ENCODE peak calls at places on chromosome 18, in five cellular contexts. One of them, this sample, is unnamed.

GRCh38 chr18:35248429-35248828 is 7.6 kb downstream of the ZNF397 start:
- DNase-seq in cardiac muscle cell: no peak
- DNase-seq in activated CD8-positive, alpha-beta T cell treated with anti-CD3 and anti-CD28 coated beads for 36 hours: no peak
- DNase-seq in mucosa of descending colon: no peak
- DNase-seq in astrocyte of the cerebellum: no peak
- DNase-seq in this sample: no peak

GRCh38 chr18:23837591-23837990 is 148.3 kb downstream of the LAMA3 start:
- DNase-seq in cardiac muscle cell: no peak
- DNase-seq in activated CD8-positive, alpha-beta T cell treated with anti-CD3 and anti-CD28 coated beads for 36 hours: no peak
- DNase-seq in astrocyte of the cerebellum: peak
- DNase-seq in mucosa of descending colon: no peak
- DNase-seq in this sample: no peak

GRCh38 chr18:75137346-75137877 is 71.5 kb downstream of the PTGR3 start:
- DNase-seq in activated CD8-positive, alpha-beta T cell treated with anti-CD3 and anti-CD28 coated beads for 36 hours: no peak
- DNase-seq in mucosa of descending colon: no peak
- DNase-seq in cardiac muscle cell: no peak
- DNase-seq in astrocyte of the cerebellum: no peak
- DNase-seq in this sample: no peak

GRCh38 chr18:42155024-42155423 is 200.0 kb downstream of the PIK3C3 start:
- DNase-seq in mucosa of descending colon: no peak
- DNase-seq in cardiac muscle cell: peak
- DNase-seq in activated CD8-positive, alpha-beta T cell treated with anti-CD3 and anti-CD28 coated beads for 36 hours: no peak
- DNase-seq in astrocyte of the cerebellum: no peak
- DNase-seq in this sample: no peak

GRCh38 chr18:35746826-35747339 is 165.3 kb downstream of the GALNT1 start:
- DNase-seq in cardiac muscle cell: no peak
- DNase-seq in mucosa of descending colon: no peak
- DNase-seq in activated CD8-positive, alpha-beta T cell treated with anti-CD3 and anti-CD28 coated beads for 36 hours: no peak
- DNase-seq in astrocyte of the cerebellum: no peak
- DNase-seq in this sample: no peak

GRCh38 chr18:75455249-75456183 is 28.0 kb upstream of the SMIM21 start:
- DNase-seq in astrocyte of the cerebellum: no peak
- DNase-seq in cardiac muscle cell: peak
- DNase-seq in mucosa of descending colon: no peak
- DNase-seq in activated CD8-positive, alpha-beta T cell treated with anti-CD3 and anti-CD28 coated beads for 36 hours: peak
- DNase-seq in this sample: peak

GRCh38 chr18:13580351-13580750 is 146.0 kb downstream of the FAM210A start:
- DNase-seq in cardiac muscle cell: no peak
- DNase-seq in activated CD8-positive, alpha-beta T cell treated with anti-CD3 and anti-CD28 coated beads for 36 hours: peak
- DNase-seq in mucosa of descending colon: no peak
- DNase-seq in astrocyte of the cerebellum: no peak
- DNase-seq in this sample: no peak

GRCh38 chr18:48662021-48662661 is 123.3 kb downstream of the CTIF start:
- DNase-seq in activated CD8-positive, alpha-beta T cell treated with anti-CD3 and anti-CD28 coated beads for 36 hours: no peak
- DNase-seq in astrocyte of the cerebellum: no peak
- DNase-seq in mucosa of descending colon: no peak
- DNase-seq in cardiac muscle cell: peak
- DNase-seq in this sample: no peak

GRCh38 chr18:48412339-48412929 is 3.3 kb upstream of the ZBTB7C start:
- DNase-seq in cardiac muscle cell: peak
- DNase-seq in mucosa of descending colon: peak
- DNase-seq in astrocyte of the cerebellum: no peak
- DNase-seq in activated CD8-positive, alpha-beta T cell treated with anti-CD3 and anti-CD28 coated beads for 36 hours: peak
- DNase-seq in this sample: peak

GRCh38 chr18:22848618-22849017 is 84.5 kb upstream of the RBBP8 start:
- DNase-seq in astrocyte of the cerebellum: peak
- DNase-seq in mucosa of descending colon: no peak
- DNase-seq in activated CD8-positive, alpha-beta T cell treated with anti-CD3 and anti-CD28 coated beads for 36 hours: no peak
- DNase-seq in cardiac muscle cell: no peak
- DNase-seq in this sample: no peak

GRCh38 chr18:22734812-22735627 is 198.1 kb upstream of the RBBP8 start:
- DNase-seq in mucosa of descending colon: no peak
- DNase-seq in cardiac muscle cell: no peak
- DNase-seq in activated CD8-positive, alpha-beta T cell treated with anti-CD3 and anti-CD28 coated beads for 36 hours: no peak
- DNase-seq in astrocyte of the cerebellum: no peak
- DNase-seq in this sample: no peak

GRCh38 chr18:11741505-11742145 is 52.6 kb downstream of the GNAL start:
- DNase-seq in activated CD8-positive, alpha-beta T cell treated with anti-CD3 and anti-CD28 coated beads for 36 hours: no peak
- DNase-seq in astrocyte of the cerebellum: no peak
- DNase-seq in mucosa of descending colon: no peak
- DNase-seq in cardiac muscle cell: no peak
- DNase-seq in this sample: no peak

GRCh38 chr18:25517881-25518715 is 166.1 kb upstream of the ZNF521 start:
- DNase-seq in astrocyte of the cerebellum: no peak
- DNase-seq in activated CD8-positive, alpha-beta T cell treated with anti-CD3 and anti-CD28 coated beads for 36 hours: no peak
- DNase-seq in mucosa of descending colon: no peak
- DNase-seq in cardiac muscle cell: peak
- DNase-seq in this sample: no peak

GRCh38 chr18:23337599-23338444 is 115.3 kb upstream of the RIOK3 start:
- DNase-seq in activated CD8-positive, alpha-beta T cell treated with anti-CD3 and anti-CD28 coated beads for 36 hours: no peak
- DNase-seq in mucosa of descending colon: no peak
- DNase-seq in cardiac muscle cell: no peak
- DNase-seq in astrocyte of the cerebellum: peak
- DNase-seq in this sample: no peak

GRCh38 chr18:63366270-63366990 is 576 bp downstream of the KDSR start:
- DNase-seq in mucosa of descending colon: peak
- DNase-seq in cardiac muscle cell: peak
- DNase-seq in astrocyte of the cerebellum: peak
- DNase-seq in activated CD8-positive, alpha-beta T cell treated with anti-CD3 and anti-CD28 coated beads for 36 hours: peak
- DNase-seq in this sample: peak

GRCh38 chr18:64037812-64038414 is 68.0 kb downstream of the SERPINB8 start:
- DNase-seq in mucosa of descending colon: no peak
- DNase-seq in cardiac muscle cell: peak
- DNase-seq in astrocyte of the cerebellum: peak
- DNase-seq in activated CD8-positive, alpha-beta T cell treated with anti-CD3 and anti-CD28 coated beads for 36 hours: no peak
- DNase-seq in this sample: no peak

GRCh38 chr18:76522551-76522950 is 27.5 kb upstream of the ZNF516 start:
- DNase-seq in mucosa of descending colon: no peak
- DNase-seq in cardiac muscle cell: no peak
- DNase-seq in activated CD8-positive, alpha-beta T cell treated with anti-CD3 and anti-CD28 coated beads for 36 hours: no peak
- DNase-seq in astrocyte of the cerebellum: no peak
- DNase-seq in this sample: no peak

GRCh38 chr18:76351961-76352581 is 143.0 kb downstream of the ZNF516 start:
- DNase-seq in mucosa of descending colon: peak
- DNase-seq in activated CD8-positive, alpha-beta T cell treated with anti-CD3 and anti-CD28 coated beads for 36 hours: no peak
- DNase-seq in cardiac muscle cell: peak
- DNase-seq in astrocyte of the cerebellum: peak
- DNase-seq in this sample: no peak

GRCh38 chr18:11532758-11533512 is 76.5 kb upstream of the SLC35G4 start:
- DNase-seq in cardiac muscle cell: no peak
- DNase-seq in mucosa of descending colon: no peak
- DNase-seq in activated CD8-positive, alpha-beta T cell treated with anti-CD3 and anti-CD28 coated beads for 36 hours: no peak
- DNase-seq in astrocyte of the cerebellum: no peak
- DNase-seq in this sample: no peak

GRCh38 chr18:61703508-61703907 is 189.3 kb downstream of the RNF152 start:
- DNase-seq in activated CD8-positive, alpha-beta T cell treated with anti-CD3 and anti-CD28 coated beads for 36 hours: no peak
- DNase-seq in astrocyte of the cerebellum: peak
- DNase-seq in cardiac muscle cell: no peak
- DNase-seq in mucosa of descending colon: no peak
- DNase-seq in this sample: no peak

GRCh38 chr18:68555935-68556334 is 159.0 kb downstream of the TMX3 start:
- DNase-seq in cardiac muscle cell: no peak
- DNase-seq in astrocyte of the cerebellum: no peak
- DNase-seq in mucosa of descending colon: no peak
- DNase-seq in activated CD8-positive, alpha-beta T cell treated with anti-CD3 and anti-CD28 coated beads for 36 hours: no peak
- DNase-seq in this sample: no peak

GRCh38 chr18:75915941-75916640 is 488.6 kb upstream of the SMIM21 start:
- DNase-seq in cardiac muscle cell: peak
- DNase-seq in activated CD8-positive, alpha-beta T cell treated with anti-CD3 and anti-CD28 coated beads for 36 hours: peak
- DNase-seq in mucosa of descending colon: no peak
- DNase-seq in astrocyte of the cerebellum: no peak
- DNase-seq in this sample: peak

GRCh38 chr18:23529597-23529996 is 26.3 kb downstream of the RMC1 start:
- DNase-seq in astrocyte of the cerebellum: no peak
- DNase-seq in mucosa of descending colon: no peak
- DNase-seq in activated CD8-positive, alpha-beta T cell treated with anti-CD3 and anti-CD28 coated beads for 36 hours: no peak
- DNase-seq in cardiac muscle cell: no peak
- DNase-seq in this sample: no peak

GRCh38 chr18:67794512-67794911 is 278.0 kb upstream of the DSEL start:
- DNase-seq in astrocyte of the cerebellum: no peak
- DNase-seq in cardiac muscle cell: no peak
- DNase-seq in mucosa of descending colon: no peak
- DNase-seq in activated CD8-positive, alpha-beta T cell treated with anti-CD3 and anti-CD28 coated beads for 36 hours: no peak
- DNase-seq in this sample: no peak

DNA sequence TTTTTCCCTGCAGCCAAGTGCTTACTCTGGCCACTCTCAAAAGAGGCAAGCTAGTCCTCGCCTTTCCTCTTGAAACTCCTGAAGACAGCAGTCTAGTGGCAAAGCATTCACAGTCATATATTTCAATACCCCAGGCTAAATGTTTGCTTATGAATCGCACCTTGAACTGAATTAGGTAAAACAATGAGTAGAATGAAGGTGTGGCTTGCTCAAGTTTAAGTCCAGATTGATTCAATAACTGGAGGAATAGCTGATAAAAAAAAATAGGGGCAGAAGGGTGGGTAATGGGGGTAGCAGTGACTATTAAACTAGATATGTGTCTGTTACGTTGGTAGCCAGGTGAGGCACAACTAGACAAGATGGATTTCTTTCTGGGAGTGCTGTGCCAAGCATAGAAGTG is 88.2 kb upstream of the EPB41L3 start:
- DNase-seq in mucosa of descending colon: no peak
- DNase-seq in activated CD8-positive, alpha-beta T cell treated with anti-CD3 and anti-CD28 coated beads for 36 hours: no peak
- DNase-seq in cardiac muscle cell: no peak
- DNase-seq in astrocyte of the cerebellum: no peak
- DNase-seq in this sample: no peak
- TF ChIP-seq CTCF in mucosa of descending colon: no peak
- TF ChIP-seq CTCF in activated CD8-positive, alpha-beta T cell treated with anti-CD3 and anti-CD28 coated beads for 36 hours: no peak
- TF ChIP-seq CTCF in cardiac muscle cell: no peak
- TF ChIP-seq CTCF in astrocyte of the cerebellum: no peak
- TF ChIP-seq CTCF in this sample: no peak

GRCh38 chr18:32930695-32931301 is 158.0 kb upstream of the KLHL14 start:
- DNase-seq in cardiac muscle cell: peak
- DNase-seq in astrocyte of the cerebellum: no peak
- DNase-seq in activated CD8-positive, alpha-beta T cell treated with anti-CD3 and anti-CD28 coated beads for 36 hours: no peak
- DNase-seq in mucosa of descending colon: no peak
- DNase-seq in this sample: no peak
- TF ChIP-seq CTCF in cardiac muscle cell: peak
- TF ChIP-seq CTCF in astrocyte of the cerebellum: peak
- TF ChIP-seq CTCF in activated CD8-positive, alpha-beta T cell treated with anti-CD3 and anti-CD28 coated beads for 36 hours: peak
- TF ChIP-seq CTCF in mucosa of descending colon: no peak
- TF ChIP-seq CTCF in this sample: peak

DNA sequence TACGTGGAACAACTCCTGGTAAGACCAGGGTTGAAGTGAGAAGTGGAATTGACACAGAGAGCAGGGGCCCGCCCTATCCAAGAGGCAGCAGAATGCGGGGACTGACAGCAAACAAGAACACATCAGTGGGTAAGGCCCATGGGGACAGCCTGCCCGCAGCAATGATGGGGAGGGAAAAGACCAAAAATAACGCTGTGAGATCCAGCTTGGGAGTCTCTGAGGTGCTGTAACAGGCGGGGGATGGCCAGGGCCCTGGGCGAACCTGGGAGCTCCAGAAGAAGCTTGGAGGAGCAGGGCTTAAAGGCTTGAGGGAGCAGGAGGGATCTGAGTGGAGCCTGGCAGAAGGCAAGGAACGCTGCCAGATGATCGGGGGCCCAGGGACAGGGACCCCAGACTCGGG is 173.4 kb downstream of the TMEM200C start:
- DNase-seq in cardiac muscle cell: no peak
- DNase-seq in astrocyte of the cerebellum: no peak
- DNase-seq in mucosa of descending colon: no peak
- DNase-seq in activated CD8-positive, alpha-beta T cell treated with anti-CD3 and anti-CD28 coated beads for 36 hours: no peak
- DNase-seq in this sample: no peak
- TF ChIP-seq CTCF in cardiac muscle cell: no peak
- TF ChIP-seq CTCF in astrocyte of the cerebellum: no peak
- TF ChIP-seq CTCF in mucosa of descending colon: no peak
- TF ChIP-seq CTCF in activated CD8-positive, alpha-beta T cell treated with anti-CD3 and anti-CD28 coated beads for 36 hours: no peak
- TF ChIP-seq CTCF in this sample: no peak

GRCh38 chr18:49886891-49887764 is 73.8 kb upstream of the ACAA2 start:
- DNase-seq in cardiac muscle cell: no peak
- DNase-seq in mucosa of descending colon: no peak
- DNase-seq in astrocyte of the cerebellum: no peak
- DNase-seq in activated CD8-positive, alpha-beta T cell treated with anti-CD3 and anti-CD28 coated beads for 36 hours: peak
- DNase-seq in this sample: no peak
- TF ChIP-seq CTCF in cardiac muscle cell: no peak
- TF ChIP-seq CTCF in mucosa of descending colon: no peak
- TF ChIP-seq CTCF in astrocyte of the cerebellum: no peak
- TF ChIP-seq CTCF in activated CD8-positive, alpha-beta T cell treated with anti-CD3 and anti-CD28 coated beads for 36 hours: no peak
- TF ChIP-seq CTCF in this sample: no peak

DNA sequence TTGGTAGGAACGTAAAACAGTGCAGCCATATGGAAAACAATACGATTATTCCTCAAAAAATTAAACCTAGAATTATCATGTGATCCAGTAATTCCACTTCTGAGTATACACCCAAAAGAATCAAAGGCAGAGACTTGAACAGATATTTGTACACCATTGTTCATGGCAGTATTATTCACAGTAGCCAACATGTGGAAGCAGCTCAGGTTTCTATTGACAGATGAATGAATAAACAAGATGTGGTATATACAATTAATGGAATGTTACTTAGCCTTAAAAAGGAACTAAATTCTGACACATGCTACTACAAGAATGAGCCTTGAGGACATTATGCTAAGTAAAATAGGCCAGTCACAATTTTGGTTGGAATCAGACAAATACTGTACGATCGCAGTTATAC is 14.2 kb upstream of the RTTN start:
- DNase-seq in activated CD8-positive, alpha-beta T cell treated with anti-CD3 and anti-CD28 coated beads for 36 hours: no peak
- DNase-seq in mucosa of descending colon: no peak
- DNase-seq in cardiac muscle cell: no peak
- DNase-seq in astrocyte of the cerebellum: no peak
- DNase-seq in this sample: no peak
- TF ChIP-seq CTCF in activated CD8-positive, alpha-beta T cell treated with anti-CD3 and anti-CD28 coated beads for 36 hours: no peak
- TF ChIP-seq CTCF in mucosa of descending colon: no peak
- TF ChIP-seq CTCF in cardiac muscle cell: no peak
- TF ChIP-seq CTCF in astrocyte of the cerebellum: no peak
- TF ChIP-seq CTCF in this sample: no peak

GRCh38 chr18:10230072-10230471 is 224.4 kb upstream of the APCDD1 start:
- DNase-seq in mucosa of descending colon: no peak
- DNase-seq in activated CD8-positive, alpha-beta T cell treated with anti-CD3 and anti-CD28 coated beads for 36 hours: peak
- DNase-seq in cardiac muscle cell: no peak
- DNase-seq in astrocyte of the cerebellum: no peak
- DNase-seq in this sample: no peak
- TF ChIP-seq CTCF in mucosa of descending colon: no peak
- TF ChIP-seq CTCF in activated CD8-positive, alpha-beta T cell treated with anti-CD3 and anti-CD28 coated beads for 36 hours: no peak
- TF ChIP-seq CTCF in cardiac muscle cell: peak
- TF ChIP-seq CTCF in astrocyte of the cerebellum: no peak
- TF ChIP-seq CTCF in this sample: no peak

GRCh38 chr18:47036298-47036874 is 965 bp upstream of the ELOA2 start:
- DNase-seq in activated CD8-positive, alpha-beta T cell treated with anti-CD3 and anti-CD28 coated beads for 36 hours: peak
- DNase-seq in cardiac muscle cell: peak
- DNase-seq in astrocyte of the cerebellum: no peak
- DNase-seq in mucosa of descending colon: peak
- DNase-seq in this sample: no peak
- TF ChIP-seq CTCF in activated CD8-positive, alpha-beta T cell treated with anti-CD3 and anti-CD28 coated beads for 36 hours: peak
- TF ChIP-seq CTCF in cardiac muscle cell: peak
- TF ChIP-seq CTCF in astrocyte of the cerebellum: peak
- TF ChIP-seq CTCF in mucosa of descending colon: no peak
- TF ChIP-seq CTCF in this sample: peak

GRCh38 chr18:54140641-54141040 is 83.8 kb downstream of the MBD2 start:
- DNase-seq in activated CD8-positive, alpha-beta T cell treated with anti-CD3 and anti-CD28 coated beads for 36 hours: no peak
- DNase-seq in mucosa of descending colon: no peak
- DNase-seq in cardiac muscle cell: no peak
- DNase-seq in astrocyte of the cerebellum: no peak
- DNase-seq in this sample: no peak
- TF ChIP-seq CTCF in activated CD8-positive, alpha-beta T cell treated with anti-CD3 and anti-CD28 coated beads for 36 hours: no peak
- TF ChIP-seq CTCF in mucosa of descending colon: no peak
- TF ChIP-seq CTCF in cardiac muscle cell: no peak
- TF ChIP-seq CTCF in astrocyte of the cerebellum: no peak
- TF ChIP-seq CTCF in this sample: no peak

This sample was measured in glutamatergic neuron.